ENCODE peak calls at places on chromosomes 2 and 18, in four cellular contexts. N is endothelial cell, S is NCI-H226, Y is AG04449. W is an unnamed sample.

GRCh38 chr2:143128681-143129580 is at the start of gene ARHGAP15:
- DNase-seq in N (no peak), Y (no peak), S (no peak), W (no peak)

GRCh38 chr2:122152571-122152970 is 397.1 kb downstream of the TSN start:
- DNase-seq in S (no peak), N (no peak), Y (no peak), W (no peak)

GRCh38 chr2:64958556-64958955 is 30.6 kb upstream of the SLC1A4 start:
- DNase-seq in S (no peak), N (no peak), Y (no peak), W (no peak)

GRCh38 chr2:235432741-235433520 is 60.9 kb upstream of the AGAP1 start:
- DNase-seq in S (no peak), N (no peak), Y (no peak), W (no peak)

GRCh38 chr2:239166201-239166834 is 234.5 kb downstream of the HDAC4 start:
- DNase-seq in S (no peak), N (no peak), Y (no peak), W (no peak)

GRCh38 chr2:231611273-231612198 is 18.9 kb downstream of the TEX44 start:
- DNase-seq in Y (no peak), S (peak), N (peak), W (no peak)

GRCh38 chr2:195472835-195473234 is 184.2 kb upstream of the SLC39A10 start:
- DNase-seq in N (no peak), S (no peak), Y (no peak), W (no peak)

GRCh38 chr2:211745295-211746097 is 793.1 kb downstream of the ERBB4 start:
- DNase-seq in S (peak), Y (no peak), N (peak), W (peak)

GRCh38 chr2:188142636-188143035 is 149.0 kb upstream of the GULP1 start:
- DNase-seq in S (peak), N (no peak), Y (peak), W (peak)

GRCh38 chr2:208062113-208062512 is 36.8 kb upstream of the PLEKHM3 start:
- DNase-seq in N (peak), S (no peak), Y (no peak), W (peak)

GRCh38 chr18:48803951-48804855 is 146.6 kb downstream of the SMAD7 start:
- DNase-seq in N (no peak), Y (no peak), S (no peak), W (no peak)

GRCh38 chr18:7002107-7002506 is 115.5 kb downstream of the LAMA1 start:
- DNase-seq in Y (no peak), N (no peak), S (no peak), W (no peak)

GRCh38 chr18:23191952-23192662 is 56.8 kb downstream of the CABLES1 start:
- DNase-seq in S (peak), N (peak), Y (peak), W (no peak)

GRCh38 chr2:174971868-174972781 is 33.1 kb downstream of the CHN1 start:
- DNase-seq in N (no peak), S (peak), Y (no peak), W (peak)